ENCODE peak calls at places on chromosome 14, in eight cellular contexts. P is AG04450; W is left cardiac atrium; F is DMS53; O is hypothalamus; V is nephron progenitor cell; J is stimulated activated CD4-positive, alpha-beta T cell treated with anti-CD3 and anti-CD28 coated beads, Interleukin-4, amount 100 ng/mL, for 1 hour; I is GM19239. K is an unnamed sample.

GRCh38 chr14:65824285-65824977 is 411.9 kb downstream of the FUT8 start:
- DNase-seq in P (peak), W (no peak), F (peak), O (peak), V (peak), J (peak), I (peak), K (no peak)

GRCh38 chr14:67510836-67511235 is 22.3 kb upstream of the PLEKHH1 start:
- DNase-seq in P (no peak), W (no peak), F (no peak), O (peak), V (no peak), J (no peak), I (no peak), K (no peak)

GRCh38 chr14:55915464-55915863 is 202.7 kb upstream of the PELI2 start:
- DNase-seq in P (no peak), W (no peak), F (peak), O (no peak), V (no peak), J (no peak), I (no peak), K (no peak)

GRCh38 chr14:71266994-71267636 is 359.9 kb downstream of the PCNX1 start:
- DNase-seq in P (no peak), W (no peak), F (no peak), O (no peak), V (no peak), J (no peak), I (no peak), K (no peak)

GRCh38 chr14:45251912-45252311 is 1.1 kb downstream of the MIS18BP1 start:
- DNase-seq in P (no peak), W (no peak), F (peak), O (no peak), V (no peak), J (no peak), I (peak), K (no peak)

GRCh38 chr14:63713765-63714164 is 14.1 kb downstream of the SGPP1 start:
- DNase-seq in P (no peak), W (no peak), F (no peak), O (no peak), V (no peak), J (no peak), I (no peak), K (no peak)

GRCh38 chr14:75252254-75252837 is 26.3 kb upstream of the FOS start:
- DNase-seq in P (no peak), W (no peak), F (peak), O (no peak), V (no peak), J (no peak), I (no peak), K (no peak)

GRCh38 chr14:27995688-27996087 is 770.9 kb upstream of the FOXG1 start:
- DNase-seq in P (no peak), W (no peak), F (peak), O (no peak), V (no peak), J (no peak), I (no peak), K (no peak)

GRCh38 chr14:77474763-77475162 is 16.9 kb downstream of the AHSA1 start:
- DNase-seq in P (no peak), W (no peak), F (no peak), O (no peak), V (no peak), J (no peak), I (no peak), K (no peak)

GRCh38 chr14:59199614-59200013 is 11.1 kb downstream of the DAAM1 start:
- DNase-seq in P (no peak), W (no peak), F (no peak), O (no peak), V (no peak), J (no peak), I (no peak), K (no peak)

GRCh38 chr14:87940382-87940781 is 52.6 kb downstream of the GALC start:
- DNase-seq in P (no peak), W (no peak), F (no peak), O (no peak), V (no peak), J (no peak), I (peak), K (no peak)

GRCh38 chr14:73792476-73792875 is 59.2 kb upstream of the PTGR2 start:
- DNase-seq in P (no peak), W (no peak), F (no peak), O (no peak), V (peak), J (no peak), I (no peak), K (no peak)

GRCh38 chr14:50714452-50715073 is 46.5 kb upstream of the SAV1 start:
- DNase-seq in P (no peak), W (no peak), F (peak), O (no peak), V (no peak), J (no peak), I (peak), K (no peak)

GRCh38 chr14:104315169-104315568 is 176.8 kb downstream of the KIF26A start:
- DNase-seq in P (no peak), W (no peak), F (no peak), O (no peak), V (no peak), J (no peak), I (no peak), K (no peak)

GRCh38 chr14:63203618-63204406 is 431 bp upstream of the RHOJ start:
- DNase-seq in P (peak), W (peak), F (peak), O (peak), V (peak), J (no peak), I (no peak), K (peak)

GRCh38 chr14:99971929-99972747 is 93.1 kb upstream of the EVL start:
- DNase-seq in P (no peak), W (no peak), F (peak), O (no peak), V (no peak), J (peak), I (no peak), K (peak)

GRCh38 chr14:53767566-53767965 is 189.1 kb downstream of the BMP4 start:
- DNase-seq in P (no peak), W (no peak), F (peak), O (no peak), V (no peak), J (no peak), I (no peak), K (no peak)

GRCh38 chr14:64682843-64683242 is 21.4 kb upstream of the PLEKHG3 start:
- DNase-seq in P (no peak), W (no peak), F (no peak), O (no peak), V (no peak), J (no peak), I (no peak), K (no peak)

GRCh38 chr14:69439516-69440270 is 41.2 kb downstream of the SLC39A9 start:
- DNase-seq in P (no peak), W (no peak), F (no peak), O (no peak), V (peak), J (no peak), I (no peak), K (no peak)

GRCh38 chr14:57492859-57493258 is 798 bp downstream of the CCDC198 start:
- DNase-seq in P (no peak), W (no peak), F (peak), O (no peak), V (no peak), J (no peak), I (no peak), K (no peak)

GRCh38 chr14:64891839-64892375 is 12.2 kb upstream of the SPTB start:
- DNase-seq in P (peak), W (no peak), F (peak), O (no peak), V (peak), J (no peak), I (no peak), K (no peak)

GRCh38 chr14:37900582-37900981 is 305.2 kb downstream of the TTC6 start:
- DNase-seq in P (no peak), W (no peak), F (no peak), O (no peak), V (no peak), J (no peak), I (no peak), K (no peak)

GRCh38 chr14:89543420-89543790 is 126.4 kb upstream of the FOXN3 start:
- DNase-seq in P (no peak), W (no peak), F (no peak), O (no peak), V (no peak), J (no peak), I (no peak), K (peak)

GRCh38 chr14:102316048-102316745 is 3.3 kb upstream of the ZNF839 start:
- DNase-seq in P (no peak), W (no peak), F (peak), O (no peak), V (peak), J (no peak), I (no peak), K (no peak)

GRCh38 chr14:47660158-47660557 is 15.2 kb downstream of the MDGA2 start:
- DNase-seq in P (no peak), W (no peak), F (no peak), O (no peak), V (no peak), J (no peak), I (no peak), K (no peak)